ENCODE peak calls at places on chromosomes 5 and 9, in four cellular contexts. M is WERI-Rb-1; I is CD8-positive, alpha-beta T cell; X is psoas muscle. K is an unnamed sample.

GRCh38 chr5:68086857-68087256 is 128.7 kb upstream of the PIK3R1 start:
- DNase-seq in M (no peak), I (no peak), X (no peak), K (peak; percentile 32)

GRCh38 chr9:120885459-120885858 is 8.5 kb upstream of the PHF19 start:
- DNase-seq in M (no peak), I (no peak), X (no peak), K (no peak)

GRCh38 chr9:88197016-88197415 is 58.7 kb upstream of the SPATA31C2 start:
- DNase-seq in M (peak; percentile 41), I (no peak), X (no peak), K (no peak)

GRCh38 chr5:71891856-71892255 is 172.8 kb downstream of the CARTPT start:
- DNase-seq in M (no peak), I (no peak), X (no peak), K (peak; percentile 60)

GRCh38 chr9:116647515-116647809 is 39.6 kb upstream of the TRIM32 start:
- DNase-seq in M (no peak), I (no peak), X (peak; percentile 83), K (peak; percentile 35)

GRCh38 chr9:8857330-8858249 is 1058.0 kb upstream of the DMAC1 start:
- DNase-seq in M (peak; percentile 66), I (no peak), X (peak; percentile 78), K (peak; percentile 55)

GRCh38 chr5:168773231-168773630 is 194.1 kb upstream of the PANK3 start:
- DNase-seq in M (no peak), I (no peak), X (no peak), K (no peak)

GRCh38 chr9:70168521-70168920 is 90.3 kb upstream of the SMC5 start:
- DNase-seq in M (no peak), I (no peak), X (no peak), K (no peak)

GRCh38 chr9:31588010-31588409 is 796.4 kb upstream of the ACO1 start:
- DNase-seq in M (no peak), I (no peak), X (peak; percentile 33), K (no peak)

GRCh38 chr5:127988149-127988755 is 95.3 kb upstream of the SLC12A2 start:
- DNase-seq in M (no peak), I (no peak), X (no peak), K (no peak)

GRCh38 chr5:157708866-157709265 is 22.4 kb upstream of the THG1L start:
- DNase-seq in M (no peak), I (no peak), X (no peak), K (no peak)

GRCh38 chr5:168869615-168870227 is 290.6 kb upstream of the PANK3 start:
- DNase-seq in M (no peak), I (no peak), X (no peak), K (no peak)

GRCh38 chr9:78296208-78296892 is 575 bp upstream of the PSAT1 start:
- DNase-seq in M (no peak), I (no peak), X (peak; percentile 55), K (peak; percentile 42)

GRCh38 chr9:86945868-86946711 is 1.2 kb downstream of the GAS1 start:
- DNase-seq in M (peak; percentile 25), I (peak; percentile 75), X (peak; percentile 90), K (peak; percentile 74)

GRCh38 chr5:126398791-126399190 is 24.4 kb upstream of the GRAMD2B start:
- DNase-seq in M (no peak), I (no peak), X (no peak), K (no peak)

GRCh38 chr9:4344946-4345345 is 45.1 kb upstream of the GLIS3 start:
- DNase-seq in M (no peak), I (no peak), X (no peak), K (no peak)

GRCh38 chr9:21060919-21061561 is 16.7 kb downstream of the IFNB1 start:
- DNase-seq in M (no peak), I (no peak), X (no peak), K (no peak)

GRCh38 chr5:57102905-57103255 is 71.0 kb upstream of the GPBP1 start:
- DNase-seq in M (no peak), I (no peak), X (no peak), K (no peak)

GRCh38 chr9:83422512-83422911 is 115.7 kb downstream of the FRMD3 start:
- DNase-seq in M (no peak), I (no peak), X (no peak), K (no peak)

GRCh38 chr5:42807722-42808447 is 3.8 kb downstream of the SELENOP start:
- DNase-seq in M (no peak), I (no peak), X (no peak), K (no peak)

GRCh38 chr9:129504404-129504803 is 116.5 kb downstream of the C9orf50 start:
- DNase-seq in M (no peak), I (no peak), X (no peak), K (no peak)

GRCh38 chr9:97740848-97741821 is 44.0 kb upstream of the XPA start:
- DNase-seq in M (no peak), I (peak; percentile 58), X (peak; percentile 86), K (peak; percentile 64)

GRCh38 chr5:133552925-133553525 is 59.3 kb downstream of the FSTL4 start:
- DNase-seq in M (peak; percentile 59), I (peak; percentile 65), X (peak; percentile 57), K (peak; percentile 28)

GRCh38 chr5:138274189-138274853 is at the start of gene GFRA3:
- DNase-seq in M (peak; percentile 10), I (no peak), X (no peak), K (no peak)

GRCh38 chr5:89735108-89735507 is 674.4 kb downstream of the CETN3 start:
- DNase-seq in M (no peak), I (no peak), X (no peak), K (no peak)

GRCh38 chr9:114335745-114336144 is 6.1 kb downstream of the ORM2 start:
- DNase-seq in M (no peak), I (no peak), X (no peak), K (no peak)

GRCh38 chr5:14035859-14036440 is 91.5 kb upstream of the DNAH5 start:
- DNase-seq in M (no peak), I (no peak), X (no peak), K (no peak)

GRCh38 chr5:68033961-68034581 is 181.5 kb upstream of the PIK3R1 start:
- DNase-seq in M (no peak), I (no peak), X (no peak), K (peak; percentile 15)

GRCh38 chr9:133991964-133992779 is at the start of gene VAV2:
- DNase-seq in M (peak; percentile 76), I (peak; percentile 59), X (peak; percentile 70), K (peak; percentile 55)

GRCh38 chr9:130661461-130662098 is 2.8 kb upstream of the PRDM12 start:
- DNase-seq in M (no peak), I (no peak), X (no peak), K (no peak)

GRCh38 chr9:99677281-99677680 is 144.4 kb upstream of the NR4A3 start:
- DNase-seq in M (no peak), I (no peak), X (no peak), K (no peak)

GRCh38 chr5:35134278-35135030 is 86.7 kb upstream of the AGXT2 start:
- DNase-seq in M (no peak), I (no peak), X (no peak), K (no peak)

GRCh38 chr9:134186471-134187109 is 22.2 kb upstream of the RNU6ATAC start:
- DNase-seq in M (no peak), I (no peak), X (peak; percentile 56), K (no peak)

DNA sequence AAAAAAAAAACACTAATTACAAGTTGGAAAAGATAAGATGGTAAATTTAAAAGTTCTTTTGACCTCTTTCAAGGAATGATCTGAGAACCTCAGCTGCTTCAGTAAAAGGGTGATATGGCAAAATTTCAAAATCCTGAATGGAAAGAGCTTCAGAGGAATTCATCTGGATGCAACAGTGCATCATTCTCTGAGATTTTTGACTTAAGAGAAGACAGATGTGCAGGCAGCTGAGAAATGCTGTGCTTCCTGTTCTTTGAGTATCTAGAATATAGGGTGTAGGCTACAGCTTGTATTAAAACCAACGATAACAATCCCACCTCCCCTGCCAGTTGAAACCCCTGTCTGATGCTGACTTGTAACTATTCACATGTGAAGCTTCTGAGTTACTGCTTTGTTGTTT is 6.2 kb downstream of the FRMPD1 start:
- DNase-seq in M (no peak), I (no peak), X (no peak), K (no peak)
- H3K27me3 ChIP-seq in M (no peaks in the 10 kb centered on the region), I (peaks cover 8% of the 10 kb centered on the region), X (peaks cover 4% of the 10 kb centered on the region), K (peaks cover 43% of the 10 kb centered on the region)

GRCh38 chr5:135545115-135545514 is 9.4 kb upstream of the NEUROG1 start:
- DNase-seq in M (peak; percentile 92), I (no peak), X (no peak), K (no peak)
- H3K27me3 ChIP-seq in M (no peaks in the 10 kb centered on the region), I (peaks cover 21% of the 10 kb centered on the region), X (peaks cover 78% of the 10 kb centered on the region), K (peaks cover 15% of the 10 kb centered on the region)

GRCh38 chr9:132976571-132976970 is 1.9 kb upstream of the GFI1B start:
- DNase-seq in M (no peak), I (no peak), X (no peak), K (no peak)
- H3K27me3 ChIP-seq in M (no peaks in the 10 kb centered on the region), I (peaks cover 11% of the 10 kb centered on the region), X (peaks cover 44% of the 10 kb centered on the region), K (peaks cover 50% of the 10 kb centered on the region)

GRCh38 chr9:36903541-36904435 is 130.3 kb downstream of the PAX5 start:
- DNase-seq in M (no peak), I (no peak), X (no peak), K (no peak)

GRCh38 chr9:36902861-36903524 is 131.1 kb downstream of the PAX5 start:
- DNase-seq in M (no peak), I (no peak), X (no peak), K (no peak)

GRCh38 chr9:36902063-36902735 is 131.9 kb downstream of the PAX5 start:
- DNase-seq in M (no peak), I (no peak), X (no peak), K (no peak)

GRCh38 chr9:36906492-36906891 is 127.6 kb downstream of the PAX5 start:
- DNase-seq in M (no peak), I (no peak), X (no peak), K (no peak)

DNA sequence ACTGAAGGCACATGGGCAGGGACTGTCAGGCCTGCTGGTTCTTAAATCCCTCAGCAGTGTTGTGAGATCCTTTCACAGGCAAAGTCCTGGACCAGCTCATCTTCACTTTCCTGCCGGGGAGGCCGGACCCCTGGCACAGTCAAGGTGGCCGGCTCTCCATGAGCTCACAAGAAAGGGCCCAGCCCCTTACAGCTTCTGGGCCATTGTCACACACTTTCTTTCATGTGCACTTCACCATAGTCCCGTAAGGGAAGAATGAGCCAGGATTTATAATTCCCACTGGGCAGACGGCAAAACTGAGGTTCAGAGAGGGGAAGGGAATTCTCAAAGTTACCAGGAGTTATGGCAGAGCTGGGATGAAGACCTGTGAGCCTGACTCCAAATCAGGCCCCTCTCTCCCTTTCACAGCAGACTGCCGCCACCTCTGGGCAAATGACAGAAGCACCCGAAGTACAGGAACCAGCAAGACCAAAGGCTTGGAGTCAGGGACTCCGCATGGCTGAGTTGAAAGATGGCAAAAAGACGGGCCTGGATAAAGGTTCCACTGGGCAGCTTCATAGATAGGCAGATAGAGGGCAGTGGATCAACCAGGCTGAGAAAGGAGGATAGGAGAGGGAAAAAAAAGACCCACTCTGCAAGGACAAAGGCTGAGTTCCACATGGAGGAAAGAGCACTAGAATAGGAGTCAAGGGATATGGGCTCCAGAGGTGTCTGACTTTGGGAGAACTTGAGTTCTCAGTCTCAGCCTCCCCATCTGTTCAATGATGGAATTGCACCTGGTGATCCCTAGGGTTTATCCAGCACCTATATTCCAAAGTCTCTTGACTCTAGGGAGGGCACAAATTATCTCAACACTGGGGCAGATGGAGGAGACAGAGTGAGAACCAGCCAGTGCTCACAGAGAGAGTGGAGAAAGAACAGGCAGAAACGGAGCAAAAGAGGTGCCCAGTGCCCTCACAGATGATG is 128.7 kb downstream of the PAX5 start:
- DNase-seq in M (no peak), I (no peak), X (no peak), K (no peak)
- H3K27me3 ChIP-seq in M (no peaks in the 10 kb centered on the region), I (no peaks in the 10 kb centered on the region), X (no peaks in the 10 kb centered on the region), K (no peaks in the 10 kb centered on the region)